ENCODE peak calls at places on chromosomes 7 and 10, in four cellular contexts. N is HepG2, I is GM12878, A is K562. G is an unnamed sample.

GRCh38 chr7:77459311-77459726 is 43.2 kb upstream of the GSAP start:
- DNase-seq in N (peak), I (no peak), A (no peak), G (no peak)

GRCh38 chr7:24192701-24193100 is 91.3 kb upstream of the NPY start:
- DNase-seq in N (no peak), I (no peak), A (no peak), G (no peak)

GRCh38 chr7:40733111-40733510 is 598.3 kb downstream of the SUGCT start:
- DNase-seq in N (peak), I (no peak), A (no peak), G (no peak)

GRCh38 chr7:40833541-40834234 is 698.9 kb downstream of the SUGCT start:
- DNase-seq in N (no peak), I (no peak), A (no peak), G (no peak)

GRCh38 chr7:80935971-80936370 is 17.1 kb upstream of the SEMA3C start:
- DNase-seq in N (no peak), I (no peak), A (no peak), G (no peak)

GRCh38 chr10:59708816-59709471 is 706 bp downstream of the SLC16A9 start:
- DNase-seq in N (no peak), I (no peak), A (peak), G (peak)

GRCh38 chr10:15791816-15792524 is 68.3 kb downstream of the MINDY3 start:
- DNase-seq in N (no peak), I (no peak), A (no peak), G (peak)

GRCh38 chr7:24926623-24927539 is 53.1 kb downstream of the OSBPL3 start:
- DNase-seq in N (no peak), I (no peak), A (no peak), G (no peak)

GRCh38 chr7:43303740-43304241 is 191.3 kb downstream of the HECW1 start:
- DNase-seq in N (no peak), I (no peak), A (no peak), G (no peak)

GRCh38 chr10:4541292-4541691 is 284.7 kb upstream of the AKR1E2 start:
- DNase-seq in N (no peak), I (no peak), A (no peak), G (no peak)

GRCh38 chr10:91140995-91141549 is 79.4 kb upstream of the PCGF5 start:
- DNase-seq in N (no peak), I (no peak), A (no peak), G (no peak)

GRCh38 chr10:125083576-125083920 is 76.8 kb downstream of the CTBP2 start:
- DNase-seq in N (no peak), I (no peak), A (no peak), G (no peak)

GRCh38 chr7:102028206-102028826 is 210.9 kb downstream of the CUX1 start:
- DNase-seq in N (no peak), I (no peak), A (no peak), G (no peak)

GRCh38 chr10:74500806-74501205 is 325.6 kb upstream of the KAT6B start:
- DNase-seq in N (no peak), I (no peak), A (no peak), G (no peak)

GRCh38 chr7:141362580-141363435 is 188.4 kb upstream of the AGK start:
- DNase-seq in N (no peak), I (no peak), A (no peak), G (no peak)

GRCh38 chr10:21184216-21184615 is 287.1 kb upstream of the NEBL start:
- DNase-seq in N (no peak), I (no peak), A (no peak), G (no peak)

GRCh38 chr7:37510043-37510634 is 61.5 kb upstream of the ELMO1 start:
- DNase-seq in N (peak), I (no peak), A (peak), G (peak)

GRCh38 chr7:64907641-64908326 is 4.7 kb downstream of the ZNF273 start:
- DNase-seq in N (peak), I (no peak), A (no peak), G (no peak)

GRCh38 chr10:93554760-93555432 is 11.6 kb upstream of the FFAR4 start:
- DNase-seq in N (peak), I (no peak), A (peak), G (peak)

GRCh38 chr7:28145931-28146330 is 34.7 kb downstream of the JAZF1 start:
- DNase-seq in N (no peak), I (no peak), A (no peak), G (no peak)

GRCh38 chr7:131802195-131802594 is 245.8 kb upstream of the PODXL start:
- DNase-seq in N (no peak), I (no peak), A (no peak), G (no peak)

GRCh38 chr10:58909881-58910280 is 266.6 kb upstream of the PHYHIPL start:
- DNase-seq in N (no peak), I (no peak), A (no peak), G (no peak)

GRCh38 chr10:44383749-44384600 is 922 bp downstream of the CXCL12 start:
- DNase-seq in N (no peak), I (no peak), A (no peak), G (no peak)

GRCh38 chr10:70845261-70845660 is 29.5 kb downstream of the SGPL1 start:
- DNase-seq in N (no peak), I (no peak), A (no peak), G (no peak)

GRCh38 chr7:80131675-80132435 is 2.8 kb upstream of the GNAI1 start:
- DNase-seq in N (no peak), I (no peak), A (no peak), G (no peak)

GRCh38 chr10:34008641-34009040 is 674.2 kb upstream of the NRP1 start:
- DNase-seq in N (no peak), I (no peak), A (no peak), G (no peak)

GRCh38 chr7:12873596-12873995 is 186.2 kb downstream of the ARL4A start:
- DNase-seq in N (no peak), I (no peak), A (no peak), G (no peak)

GRCh38 chr10:77873558-77874380 is 52.8 kb downstream of the DLG5 start:
- DNase-seq in N (peak), I (peak), A (peak), G (no peak)

GRCh38 chr7:96052860-96053452 is 268.9 kb downstream of the SLC25A13 start:
- DNase-seq in N (no peak), I (no peak), A (no peak), G (no peak)

GRCh38 chr10:94103902-94104301 is 110.2 kb downstream of the PLCE1 start:
- DNase-seq in N (no peak), I (no peak), A (no peak), G (no peak)

GRCh38 chr7:28666144-28666543 is 253.8 kb downstream of the CREB5 start:
- DNase-seq in N (no peak), I (no peak), A (no peak), G (no peak)

GRCh38 chr7:19133891-19134290 is 11.3 kb downstream of the FERD3L start:
- DNase-seq in N (no peak), I (no peak), A (no peak), G (no peak)

GRCh38 chr10:69632516-69633199 is 2.6 kb downstream of the FAM241B start:
- DNase-seq in N (no peak), I (no peak), A (no peak), G (no peak)

DNA sequence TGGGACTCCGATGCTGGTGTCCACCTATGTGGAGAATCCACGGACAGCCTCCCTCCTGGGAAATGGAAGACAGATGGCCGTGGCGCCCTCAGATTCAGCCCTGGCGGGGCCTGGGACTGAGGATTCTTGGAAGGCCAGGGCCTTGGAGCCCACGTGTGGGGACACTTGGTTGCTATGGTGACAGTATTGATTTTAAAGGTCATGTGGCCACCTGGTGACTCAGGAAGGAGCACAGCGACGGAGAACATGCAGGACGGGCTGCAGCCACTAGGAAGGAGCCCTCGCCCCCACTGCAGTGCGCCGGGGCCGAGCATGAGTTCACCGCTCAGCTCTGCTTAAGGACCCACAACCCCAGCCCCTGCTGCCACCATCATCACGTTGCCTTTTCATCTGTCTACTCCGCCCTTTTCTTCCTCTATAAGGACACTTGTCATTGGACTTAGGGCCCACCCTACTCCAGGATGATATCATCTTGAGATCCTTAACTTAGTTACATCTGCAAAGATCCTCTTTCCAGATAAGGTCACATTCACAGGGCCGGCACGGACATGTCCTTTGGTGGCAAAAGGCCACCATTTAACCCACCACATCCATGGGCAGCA is 3.7 kb upstream of the STK32C start:
- DNase-seq in N (peak), I (no peak), A (peak), G (no peak)
- TF ChIP-seq TARDBP in N (no peak), I (no peak), A (no peak), G (no peak)

DNA sequence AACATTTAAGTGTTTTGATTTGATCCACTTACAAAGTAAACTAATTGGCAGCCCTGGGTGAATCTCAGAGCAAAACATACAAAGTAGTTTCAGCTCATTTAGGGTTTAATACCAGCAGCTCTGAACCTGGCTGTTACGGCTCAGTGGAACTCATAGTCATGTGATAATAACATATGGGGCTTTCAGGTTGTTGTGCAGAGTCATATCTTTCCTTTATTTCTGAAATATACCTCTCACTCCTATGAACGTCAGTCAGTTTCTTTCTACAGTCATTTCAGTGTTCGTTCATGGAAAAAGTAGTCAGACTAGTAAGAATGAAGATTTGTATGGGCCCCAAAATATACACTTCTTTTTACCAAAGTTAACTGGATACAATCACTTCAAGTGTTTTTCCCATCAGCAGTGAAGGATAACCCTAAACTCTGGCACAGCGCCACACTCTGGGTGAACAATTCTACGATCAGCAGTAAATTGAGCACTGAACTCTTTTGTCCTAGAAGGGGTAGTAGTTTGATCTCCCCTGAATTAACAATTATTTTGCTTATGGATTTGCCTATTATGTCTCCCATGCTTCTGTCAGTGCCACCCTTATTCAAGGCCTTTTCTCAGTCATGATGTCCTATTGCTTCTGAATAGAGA is 218.6 kb downstream of the THSD7A start:
- DNase-seq in N (no peak), I (peak), A (no peak), G (no peak)
- TF ChIP-seq FOXM1 in N (no peak), I (peak), A (no peak), G (no peak)

DNA sequence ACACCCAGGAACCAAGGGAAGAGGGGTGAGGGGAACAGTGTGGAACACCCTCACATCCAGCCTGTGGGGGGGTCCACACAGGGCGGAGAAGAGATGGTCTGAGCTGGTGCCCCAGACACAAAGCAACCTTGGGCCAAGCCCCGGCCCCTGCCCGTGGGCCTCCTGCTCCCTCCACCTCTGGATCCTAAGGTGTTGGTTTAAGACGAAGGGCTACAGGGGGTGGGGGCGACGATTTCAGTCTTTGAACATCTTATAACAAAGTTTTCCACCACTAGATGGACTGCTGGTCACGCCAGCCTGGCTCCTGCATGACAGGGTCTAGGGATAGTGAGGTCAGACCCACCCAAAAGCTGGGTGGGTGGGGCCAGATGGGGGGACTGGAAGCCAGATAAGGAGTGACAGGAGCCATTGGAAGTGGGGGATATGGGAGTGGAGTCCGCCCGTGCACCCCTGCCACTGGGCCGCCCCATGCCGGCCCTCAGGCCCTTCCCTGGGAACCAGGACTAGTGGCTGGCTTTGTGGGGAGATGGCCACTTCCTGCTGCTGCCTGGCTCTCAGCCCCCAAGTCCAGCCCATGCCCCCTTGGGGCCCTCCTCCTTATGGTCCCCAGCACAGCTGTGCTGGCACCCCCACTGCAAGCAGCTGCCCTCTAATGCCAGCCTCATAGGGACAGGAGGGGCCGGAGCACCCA is 98.4 kb downstream of the RGS10 start:
- DNase-seq in N (no peak), I (no peak), A (no peak), G (no peak)
- TF ChIP-seq TARDBP in N (no peak), I (no peak), A (no peak), G (no peak)

GRCh38 chr10:7957591-7957990 is 96.9 kb upstream of the GATA3 start:
- DNase-seq in N (no peak), I (no peak), A (no peak), G (no peak)

GRCh38 chr10:7955446-7955845 is 99.0 kb upstream of the GATA3 start:
- DNase-seq in N (no peak), I (no peak), A (no peak), G (no peak)

GRCh38 chr10:7960108-7960507 is 94.4 kb upstream of the GATA3 start:
- DNase-seq in N (no peak), I (no peak), A (no peak), G (no peak)

GRCh38 chr10:7953447-7953846 is 101.0 kb upstream of the GATA3 start:
- DNase-seq in N (peak), I (no peak), A (no peak), G (no peak)

GRCh38 chr10:7956508-7956907 is 98.0 kb upstream of the GATA3 start:
- DNase-seq in N (no peak), I (peak), A (peak), G (no peak)
- TF ChIP-seq FOXM1 in N (no peak), I (no peak), A (no peak), G (no peak)

GRCh38 chr7:117113871-117114270 is 160.6 kb downstream of the ST7 start:
- DNase-seq in N (no peak), I (no peak), A (no peak), G (no peak)
- TF ChIP-seq TARDBP in N (no peak), I (no peak), A (no peak), G (no peak)

GRCh38 chr10:55822096-55822495 is 539.0 kb downstream of the ZWINT start:
- DNase-seq in N (no peak), I (no peak), A (no peak), G (no peak)
- TF ChIP-seq FOXM1 in N (no peak), I (no peak), A (no peak), G (no peak)

GRCh38 chr7:87152897-87153641 is 816 bp downstream of the DMTF1 start:
- DNase-seq in N (peak), I (no peak), A (peak), G (peak)
- TF ChIP-seq TARDBP in N (no peak), I (no peak), A (no peak), G (no peak)

GRCh38 chr7:158613481-158613880 is 25.9 kb upstream of the PTPRN2 start:
- DNase-seq in N (no peak), I (peak), A (no peak), G (no peak)
- TF ChIP-seq FOXM1 in N (no peak), I (no peak), A (no peak), G (no peak)

DNA sequence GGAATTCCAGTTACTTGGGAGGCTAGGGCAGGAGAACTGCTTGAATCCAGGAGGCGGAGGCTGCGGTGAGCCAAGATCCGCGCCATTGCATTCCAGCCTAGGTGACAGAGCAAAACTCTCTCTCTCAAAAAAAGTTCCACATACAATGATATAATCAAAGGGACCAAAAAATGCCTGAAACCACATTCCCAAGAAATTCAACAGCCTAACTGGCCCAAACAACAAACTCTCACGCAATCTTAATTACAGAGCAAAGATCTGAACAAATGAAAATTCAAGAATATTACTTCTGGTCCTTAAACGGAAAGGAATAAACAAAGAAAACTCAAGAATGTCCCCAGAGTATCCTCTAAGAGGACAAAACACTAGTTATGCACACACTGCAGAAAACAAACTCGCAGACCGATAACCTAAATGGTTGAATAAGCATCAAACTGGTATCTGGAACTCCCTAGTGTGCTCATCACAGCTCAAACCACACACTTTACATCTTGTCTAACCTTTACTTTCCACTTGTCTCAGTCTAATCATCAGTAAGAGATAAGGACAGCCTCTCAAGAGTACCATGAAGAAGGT is 3.7 kb downstream of the OGA start:
- DNase-seq in N (no peak), I (no peak), A (no peak), G (no peak)
- TF ChIP-seq TARDBP in N (no peak), I (no peak), A (no peak), G (no peak)

GRCh38 chr7:5283421-5284303 is 919 bp downstream of the SLC29A4 start:
- DNase-seq in N (peak), I (no peak), A (no peak), G (no peak)

GRCh38 chr7:5284304-5285281 is 1.9 kb downstream of the SLC29A4 start:
- DNase-seq in N (peak), I (peak), A (peak), G (peak)

GRCh38 chr7:5279734-5280133 is 3.0 kb upstream of the SLC29A4 start:
- DNase-seq in N (no peak), I (no peak), A (no peak), G (no peak)

GRCh38 chr7:5278781-5279180 is 4.0 kb upstream of the SLC29A4 start:
- DNase-seq in N (no peak), I (no peak), A (no peak), G (no peak)

GRCh38 chr7:5282464-5283316 is at the start of gene SLC29A4:
- DNase-seq in N (no peak), I (no peak), A (peak), G (peak)
- TF ChIP-seq FOXM1 in N (no peak), I (no peak), A (no peak), G (no peak)